ENCODE peak calls at places on chromosomes 7 and 10, in four cellular contexts. J is sigmoid colon, M is transverse colon, V is K562. B is an unnamed sample. For H3K4me1, the result is how much of the 10 kb centered on the place peaks cover.

GRCh38 chr10:17200885-17201164 is 647 bp downstream of the TRDMT1 start:
- DNase-seq in J (peak), V (no peak), M (peak), B (peak)

GRCh38 chr7:87543623-87544022 is 57.1 kb downstream of the ABCB1 start:
- DNase-seq in V (no peak), J (no peak), M (no peak), B (no peak)

GRCh38 chr7:117020605-117021002 is 67.3 kb downstream of the ST7 start:
- DNase-seq in V (no peak), J (no peak), M (no peak), B (no peak)

GRCh38 chr7:140326116-140326928 is 72.0 kb downstream of the SLC37A3 start:
- DNase-seq in M (peak), V (peak), J (peak), B (peak)

GRCh38 chr10:60414877-60415585 is 25.4 kb upstream of the ANK3 start:
- DNase-seq in M (no peak), V (no peak), J (no peak), B (no peak)

GRCh38 chr7:120168066-120168465 is 104.9 kb upstream of the KCND2 start:
- DNase-seq in V (no peak), J (no peak), M (no peak), B (no peak)

GRCh38 chr7:155216475-155217272 is 81.0 kb upstream of the INSIG1 start:
- DNase-seq in V (peak), J (peak), M (no peak), B (no peak)

GRCh38 chr7:42739591-42739990 is 172.3 kb downstream of the C7orf25 start:
- DNase-seq in V (no peak), M (no peak), J (no peak), B (peak)

GRCh38 chr10:64112697-64113367 is 591.6 kb downstream of the REEP3 start:
- DNase-seq in M (no peak), V (no peak), J (no peak), B (no peak)

GRCh38 chr7:95577137-95577536 is 19.2 kb downstream of the PDK4 start:
- DNase-seq in J (no peak), V (no peak), M (no peak), B (no peak)

GRCh38 chr10:31937371-31937770 is 8.7 kb upstream of the ARHGAP12 start:
- DNase-seq in J (no peak), M (no peak), V (no peak), B (no peak)
- H3K27ac ChIP-seq in J (no peak), M (peak), V (peak), B (no peak)

GRCh38 chr10:52250562-52250961 is 63.5 kb upstream of the DKK1 start:
- DNase-seq in V (no peak), J (no peak), M (no peak), B (no peak)
- TF ChIP-seq POLR2A in V (no peak), J (no peak), M (no peak), B (no peak)

GRCh38 chr10:95480102-95480900 is 80.9 kb downstream of the SORBS1 start:
- DNase-seq in M (no peak), V (peak), J (peak), B (peak)
- H3K4me1 ChIP-seq in M (half or more), V (under half), J (half or more), B (under half)

DNA sequence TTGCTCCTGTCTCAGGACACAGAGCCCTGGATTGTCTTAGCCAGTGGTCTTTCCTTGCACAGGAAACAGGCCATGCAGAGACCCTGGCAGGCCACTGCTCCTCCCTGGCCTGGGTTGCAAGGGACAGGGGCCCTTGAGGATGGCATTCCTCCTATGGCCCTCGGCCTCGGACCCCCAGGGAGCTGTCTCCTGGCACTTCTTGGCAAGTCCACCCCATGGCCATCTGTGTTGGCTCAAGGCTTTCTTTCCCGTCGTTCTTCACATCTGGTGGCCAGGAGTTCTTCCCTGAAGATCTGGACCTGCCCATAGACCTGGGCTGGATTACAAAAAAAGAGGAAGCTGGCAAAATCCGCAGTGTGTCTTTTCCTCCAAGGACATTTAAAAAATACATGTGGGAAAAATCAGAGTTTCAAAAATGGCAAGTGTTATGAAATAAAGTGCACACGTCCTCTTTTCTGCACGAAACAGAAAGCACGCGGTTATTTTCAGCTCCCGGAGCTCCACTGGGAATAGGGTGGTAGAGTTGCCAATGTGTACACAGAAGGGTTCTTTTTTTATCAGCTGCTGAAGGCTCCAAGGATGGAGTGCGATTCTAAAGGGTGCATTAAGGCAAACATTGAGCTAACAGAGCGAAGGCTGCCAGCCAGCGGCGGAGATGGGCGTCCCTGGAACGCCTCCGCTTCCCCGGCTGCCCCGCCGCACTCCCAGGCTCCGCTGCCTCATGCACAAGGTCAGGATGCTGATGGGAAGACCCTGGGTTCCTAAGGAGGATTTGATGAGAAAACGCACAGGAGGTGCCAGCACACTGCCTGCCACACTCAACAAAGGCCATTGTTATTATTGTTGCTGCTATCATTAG is 62.8 kb upstream of the FAM20C start:
- DNase-seq in M (no peak), V (no peak), J (no peak), B (no peak)
- H3K27ac ChIP-seq in M (peak), V (no peak), J (peak), B (peak)

GRCh38 chr10:76665029-76665428 is 972.6 kb downstream of the KCNMA1 start:
- DNase-seq in M (no peak), V (no peak), J (no peak), B (no peak)
- TF ChIP-seq POLR2A in M (no peak), V (no peak), J (no peak), B (no peak)